ENCODE peak calls at places on chromosome 14, in eight cellular contexts. Z is mammary epithelial cell, G is astrocyte of the spinal cord, P is hepatocyte, D is mesendoderm, O is bronchial epithelial cell, C is Panc1, U is tibial nerve. S is an unnamed sample.

GRCh38 chr14:91108941-91109611 is 4.8 kb upstream of the DGLUCY start:
- DNase-seq in C (no peak), O (no peak), G (peak), P (no peak), Z (peak), D (no peak), U (no peak), S (no peak)

GRCh38 chr14:105087308-105087962 is 22.2 kb upstream of the GPR132 start:
- DNase-seq in P (peak), D (peak), U (no peak), C (no peak), Z (peak), G (peak), O (peak), S (no peak)

GRCh38 chr14:74951443-74952194 is 3.8 kb downstream of the PGF start:
- DNase-seq in U (no peak), D (no peak), O (no peak), C (no peak), Z (no peak), P (peak), G (no peak), S (no peak)

GRCh38 chr14:50882932-50883826 is 11.3 kb downstream of the ABHD12B start:
- DNase-seq in P (no peak), C (no peak), Z (peak), D (no peak), G (no peak), U (no peak), O (peak), S (no peak)

GRCh38 chr14:96243785-96244184 is 12.2 kb upstream of the BDKRB1 start:
- DNase-seq in O (no peak), U (no peak), D (no peak), P (no peak), Z (no peak), G (no peak), C (no peak), S (no peak)

GRCh38 chr14:104924421-104925213 is at the start of gene PLD4:
- DNase-seq in G (no peak), Z (no peak), C (no peak), P (no peak), D (no peak), U (no peak), O (no peak), S (no peak)

GRCh38 chr14:84959796-84960515 is 570.0 kb upstream of the FLRT2 start:
- DNase-seq in O (no peak), U (no peak), G (no peak), P (no peak), Z (no peak), C (no peak), D (peak), S (no peak)

GRCh38 chr14:94768521-94769412 is 1.1 kb downstream of the GSC start:
- DNase-seq in P (no peak), G (no peak), C (no peak), O (no peak), D (peak), U (peak), Z (no peak), S (no peak)

GRCh38 chr14:32469388-32470160 is 140.5 kb downstream of the AKAP6 start:
- DNase-seq in U (no peak), P (peak), O (peak), G (peak), Z (peak), C (peak), D (peak), S (no peak)

DNA sequence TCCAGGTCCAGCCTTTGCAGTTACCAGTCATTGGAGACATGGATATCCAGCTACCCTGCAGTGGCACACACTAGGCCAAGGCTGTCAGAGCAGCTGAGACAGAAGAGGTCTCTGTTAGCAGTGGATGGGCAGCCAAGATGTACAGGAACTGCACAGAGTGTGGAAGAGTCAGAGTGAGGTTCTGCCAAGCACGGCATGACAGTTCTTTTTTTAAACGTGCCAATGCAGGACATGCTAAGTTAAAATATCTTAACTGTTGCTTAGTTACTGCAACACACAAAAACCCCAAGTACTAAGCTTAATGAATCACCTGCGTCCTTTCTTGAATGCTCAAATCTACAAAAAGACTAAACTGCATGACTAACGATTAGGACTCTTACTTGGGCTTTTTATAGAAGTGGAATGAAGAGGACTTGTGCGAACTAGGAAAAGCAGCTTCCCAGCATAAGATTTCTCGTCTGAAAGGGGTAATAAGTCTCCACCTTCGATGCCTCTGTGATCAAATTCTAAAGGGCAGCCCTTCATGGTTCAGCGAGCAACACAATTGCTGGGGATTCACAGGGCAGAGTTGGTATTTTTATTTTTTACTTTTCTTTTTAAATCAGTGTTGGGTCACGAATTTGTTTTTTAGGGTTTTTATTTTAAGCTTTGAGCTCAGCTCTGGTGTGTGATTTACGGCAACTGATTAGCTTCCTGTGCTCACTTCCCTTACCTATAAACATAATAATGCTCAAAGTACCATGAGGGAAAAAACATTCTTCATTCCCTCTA is 20.6 kb downstream of the MAPK1IP1L start:
- DNase-seq in U (no peak), G (peak), D (no peak), P (peak), Z (peak), O (peak), C (no peak), S (peak)
- H3K4me3 ChIP-seq in U (no peak), G (no peak), D (no peak), P (no peak), Z (peak), O (no peak), C (no peak), S (no peak)

DNA sequence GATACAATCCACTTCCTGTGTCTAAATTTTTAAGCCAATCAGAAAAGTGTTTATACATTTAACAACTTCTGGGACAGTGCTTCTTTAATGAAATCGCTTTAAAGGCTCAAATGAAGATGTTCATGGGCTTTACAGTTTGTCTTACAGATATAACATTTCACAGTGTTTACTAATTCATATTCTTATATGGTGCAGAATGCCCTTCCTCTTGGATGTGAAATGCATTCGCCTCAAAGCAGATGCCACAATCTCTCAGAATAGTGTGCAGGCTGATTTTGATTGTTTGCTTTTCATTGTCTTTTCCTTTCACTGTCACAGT is 200.1 kb upstream of the FOXN3 start:
- DNase-seq in C (no peak), D (no peak), O (no peak), Z (no peak), P (no peak), G (peak), U (no peak), S (no peak)
- H3K4me3 ChIP-seq in C (no peak), D (no peak), O (no peak), Z (no peak), P (peak), G (peak), U (peak), S (peak)

GRCh38 chr14:56803816-56804535 is 6.3 kb downstream of the OTX2 start:
- DNase-seq in G (no peak), P (no peak), Z (no peak), D (no peak), O (no peak), U (no peak), C (no peak), S (no peak)
- H3K4me3 ChIP-seq in G (no peak), P (no peak), Z (no peak), D (peak), O (no peak), U (no peak), C (no peak), S (no peak)

GRCh38 chr14:65228436-65228835 is 126.1 kb upstream of the MAX start:
- DNase-seq in O (no peak), C (no peak), G (no peak), U (no peak), D (no peak), P (no peak), Z (no peak), S (no peak)

GRCh38 chr14:65229431-65230286 is 127.3 kb upstream of the MAX start:
- DNase-seq in C (no peak), G (peak), Z (peak), P (peak), O (no peak), D (peak), U (peak), S (no peak)

GRCh38 chr14:65228956-65229355 is 126.6 kb upstream of the MAX start:
- DNase-seq in O (no peak), G (no peak), D (no peak), U (no peak), Z (no peak), P (no peak), C (no peak), S (no peak)

GRCh38 chr14:65231286-65231980 is 129.1 kb upstream of the MAX start:
- DNase-seq in G (no peak), P (peak), O (no peak), U (no peak), C (no peak), D (no peak), Z (no peak), S (no peak)

GRCh38 chr14:65230287-65230728 is 128.0 kb upstream of the MAX start:
- DNase-seq in O (no peak), P (peak), Z (no peak), U (peak), C (no peak), D (no peak), G (no peak), S (no peak)
- H3K4me3 ChIP-seq in O (no peak), P (no peak), Z (peak), U (peak), C (peak), D (no peak), G (no peak), S (no peak)

GRCh38 chr14:103524002-103524785 is 1.6 kb upstream of the CKB start:
- DNase-seq in G (no peak), U (no peak), Z (no peak), O (no peak), D (no peak), P (no peak), C (no peak), S (no peak)

GRCh38 chr14:103521438-103521961 is 1.1 kb downstream of the CKB start:
- DNase-seq in P (no peak), Z (no peak), U (no peak), O (no peak), C (no peak), D (no peak), G (no peak), S (no peak)

GRCh38 chr14:103522028-103522581 is 525 bp downstream of the CKB start:
- DNase-seq in C (no peak), U (no peak), G (no peak), D (peak), P (no peak), Z (no peak), O (no peak), S (no peak)

GRCh38 chr14:103522649-103523582 is at the start of gene CKB:
- DNase-seq in C (no peak), O (no peak), P (peak), U (no peak), Z (no peak), D (peak), G (no peak), S (no peak)

DNA sequence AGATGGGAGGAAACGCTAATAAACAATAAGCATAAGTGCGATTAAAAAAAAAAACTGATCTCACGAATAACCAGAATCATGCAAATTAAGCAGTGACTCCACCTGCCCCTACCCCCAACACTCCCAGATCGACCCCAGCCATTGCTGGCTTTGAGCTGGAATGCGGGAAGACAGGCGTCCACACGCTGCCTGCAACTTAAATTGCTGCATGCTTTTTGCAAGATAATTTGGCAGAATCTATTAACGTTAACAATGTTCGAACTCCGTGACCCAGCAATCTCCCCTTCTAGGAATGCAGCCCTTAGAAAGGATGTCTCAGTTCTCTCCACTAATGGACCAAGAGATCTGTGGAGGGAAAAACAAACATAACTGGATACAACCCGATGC is 946 bp upstream of the CKB start:
- DNase-seq in C (no peak), U (no peak), D (no peak), G (no peak), Z (no peak), P (no peak), O (no peak), S (no peak)
- H3K4me3 ChIP-seq in C (no peak), U (no peak), D (no peak), G (no peak), Z (no peak), P (no peak), O (no peak), S (no peak)

GRCh38 chr14:70257526-70257925 is 68.8 kb upstream of the SLC8A3 start:
- DNase-seq in D (peak), G (no peak), U (no peak), C (peak), O (peak), Z (peak), P (no peak), S (no peak)

GRCh38 chr14:70259420-70259819 is 70.7 kb upstream of the SLC8A3 start:
- DNase-seq in P (no peak), D (no peak), C (no peak), Z (no peak), U (no peak), O (no peak), G (no peak), S (no peak)

GRCh38 chr14:70254476-70254961 is 65.8 kb upstream of the SLC8A3 start:
- DNase-seq in P (peak), C (no peak), U (no peak), G (peak), D (peak), Z (peak), O (peak), S (peak)
- H3K4me3 ChIP-seq in P (no peak), C (peak), U (peak), G (no peak), D (peak), Z (no peak), O (peak), S (peak)

DNA sequence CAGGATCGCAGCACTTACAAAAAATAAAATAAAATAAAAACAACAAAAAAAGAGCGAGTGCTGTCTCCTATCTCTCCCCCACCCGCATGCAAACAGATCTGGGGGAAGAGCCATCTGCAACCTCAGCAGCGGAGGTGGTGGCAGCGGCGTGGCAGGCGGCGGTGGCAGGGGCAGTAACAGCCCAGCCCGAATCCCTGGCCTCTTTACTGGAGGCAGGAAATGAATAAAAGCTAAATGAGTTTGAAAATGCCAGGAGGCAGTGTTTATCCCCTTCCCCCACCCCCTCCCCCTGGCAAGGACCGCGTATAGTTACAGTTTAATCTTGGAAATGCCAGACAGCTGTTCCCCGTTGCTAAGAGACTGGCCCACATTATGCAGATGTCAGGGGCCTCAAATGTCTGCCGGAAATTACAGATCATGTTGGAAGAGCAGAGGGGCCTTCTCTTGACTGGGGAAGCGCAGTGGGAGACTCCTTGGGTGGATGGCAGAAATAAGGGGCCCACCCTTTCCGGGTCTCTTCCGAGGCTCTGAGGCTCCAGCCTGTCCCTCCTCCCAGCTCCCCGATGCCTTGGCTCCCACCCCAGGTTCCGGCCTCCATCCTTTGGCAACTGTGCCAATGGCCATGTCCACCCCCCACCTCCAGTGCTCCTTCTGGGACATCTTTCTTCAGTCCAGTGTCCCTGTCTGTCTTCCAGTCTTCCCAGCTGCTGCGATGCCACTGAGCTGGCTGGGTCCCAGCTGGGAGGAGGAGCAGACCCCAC is 93.8 kb downstream of the LRRC74A start:
- DNase-seq in U (no peak), C (no peak), D (peak), G (peak), P (peak), O (peak), Z (peak), S (peak)
- H3K4me3 ChIP-seq in U (peak), C (no peak), D (no peak), G (no peak), P (no peak), O (no peak), Z (no peak), S (no peak)